ENCODE peak calls at places on chromosome 17, in eight cellular contexts. S is non-pigmented ciliary epithelial cell, U is ELR, X is stomach, D is brain microvascular endothelial cell, L is OCI-LY7, K is dorsolateral prefrontal cortex, Z is left colon. O is an unnamed sample.
A peak's percentile ranks its signal among the peaks of the same experiment; 100 is the strongest.

GRCh38 chr17:40097087-40097486 is 3.3 kb downstream of the NR1D1 start:
- DNase-seq in S (no peak), L (no peak), Z (peak; percentile 36), U (no peak), D (no peak), K (no peak), X (no peak), O (no peak)

GRCh38 chr17:38685485-38685884 is 10.7 kb upstream of the EPOP start:
- DNase-seq in S (no peak), Z (no peak), U (no peak), D (no peak), X (no peak), L (no peak), K (no peak), O (no peak)

GRCh38 chr17:29612404-29613370 is 10.0 kb downstream of the CORO6 start:
- DNase-seq in S (no peak), Z (no peak), D (no peak), X (no peak), K (no peak), U (no peak), L (no peak), O (no peak)

GRCh38 chr17:29084476-29085148 is 41.7 kb downstream of the PIPOX start:
- DNase-seq in Z (peak; percentile 49), S (no peak), K (peak; percentile 39), D (no peak), U (no peak), X (peak; percentile 40), L (no peak), O (no peak)

GRCh38 chr17:1783834-1784611 is 22.2 kb downstream of the SERPINF1 start:
- DNase-seq in S (no peak), X (peak; percentile 63), K (no peak), L (no peak), U (peak; percentile 68), Z (peak; percentile 73), D (peak; percentile 29), O (peak; percentile 69)

GRCh38 chr17:79203016-79203415 is 128.4 kb downstream of the ENGASE start:
- DNase-seq in K (no peak), L (peak; percentile 44), X (no peak), U (no peak), S (no peak), D (no peak), Z (no peak), O (no peak)

GRCh38 chr17:64245218-64246145 is 17.6 kb downstream of the TEX2 start:
- DNase-seq in L (no peak), D (no peak), X (no peak), U (peak; percentile 88), Z (no peak), S (no peak), K (no peak), O (no peak)

GRCh38 chr17:39751016-39751543 is 13.3 kb downstream of the GRB7 start:
- DNase-seq in K (no peak), U (no peak), S (no peak), L (no peak), Z (no peak), D (no peak), X (no peak), O (no peak)

GRCh38 chr17:82561429-82562035 is 42.0 kb downstream of the FOXK2 start:
- DNase-seq in Z (no peak), K (peak; percentile 66), L (no peak), S (no peak), U (no peak), X (no peak), D (no peak), O (no peak)

GRCh38 chr17:51793686-51794085 is 364.8 kb downstream of the CA10 start:
- DNase-seq in D (no peak), X (no peak), K (no peak), U (no peak), Z (no peak), L (no peak), S (no peak), O (no peak)

GRCh38 chr17:27959382-27959709 is 66.2 kb upstream of the LYRM9 start:
- DNase-seq in U (no peak), K (no peak), Z (no peak), S (no peak), X (no peak), L (no peak), D (no peak), O (no peak)

GRCh38 chr17:51059781-51060180 is 60.9 kb downstream of the SPAG9 start:
- DNase-seq in K (no peak), L (no peak), S (peak; percentile 49), X (no peak), D (peak; percentile 14), Z (no peak), U (peak; percentile 76), O (no peak)

GRCh38 chr17:41655611-41656111 is 31.3 kb upstream of the KRT17 start:
- DNase-seq in K (no peak), D (no peak), Z (peak; percentile 93), S (no peak), L (no peak), U (no peak), X (peak; percentile 92), O (no peak)

GRCh38 chr17:13594762-13595697 is 6.7 kb downstream of the HS3ST3A1 start:
- DNase-seq in Z (peak; percentile 49), U (peak; percentile 89), X (peak; percentile 74), L (peak; percentile 81), S (peak; percentile 67), K (peak; percentile 67), D (peak; percentile 82), O (peak; percentile 7)

GRCh38 chr17:82869536-82869935 is 29.7 kb upstream of the ZNF750 start:
- DNase-seq in L (peak; percentile 50), U (no peak), K (no peak), X (no peak), S (no peak), D (no peak), Z (no peak), O (no peak)

O was measured in thoracic aorta.